ENCODE peak calls at places on chromosome 1, in eight cellular contexts. One of them, this sample, is unnamed.

GRCh38 chr1:53473463-53473862 is 14.3 kb downstream of the DMRTB1 start:
- DNase-seq in osteoblast: no peak
- DNase-seq in heart right ventricle: no peak
- DNase-seq in left ventricle myocardium inferior: no peak
- DNase-seq in right lobe of liver: no peak
- DNase-seq in A549: no peak
- DNase-seq in dorsolateral prefrontal cortex: no peak
- DNase-seq in testis: no peak
- DNase-seq in this sample: no peak

GRCh38 chr1:161196111-161196510 is 2.7 kb downstream of the ADAMTS4 start:
- DNase-seq in left ventricle myocardium inferior: no peak
- DNase-seq in osteoblast: no peak
- DNase-seq in A549: no peak
- DNase-seq in right lobe of liver: no peak
- DNase-seq in heart right ventricle: no peak
- DNase-seq in dorsolateral prefrontal cortex: no peak
- DNase-seq in testis: no peak
- DNase-seq in this sample: no peak

GRCh38 chr1:212981025-212981495 is 30.7 kb downstream of the VASH2 start:
- DNase-seq in A549: peak
- DNase-seq in heart right ventricle: peak
- DNase-seq in left ventricle myocardium inferior: peak
- DNase-seq in osteoblast: no peak
- DNase-seq in right lobe of liver: no peak
- DNase-seq in testis: no peak
- DNase-seq in dorsolateral prefrontal cortex: no peak
- DNase-seq in this sample: peak

GRCh38 chr1:227883641-227884301 is 64.0 kb downstream of the WNT9A start:
- DNase-seq in right lobe of liver: peak
- DNase-seq in A549: no peak
- DNase-seq in heart right ventricle: no peak
- DNase-seq in testis: no peak
- DNase-seq in left ventricle myocardium inferior: no peak
- DNase-seq in osteoblast: peak
- DNase-seq in dorsolateral prefrontal cortex: no peak
- DNase-seq in this sample: peak

GRCh38 chr1:210516092-210516491 is 187.4 kb downstream of the HHAT start:
- DNase-seq in heart right ventricle: no peak
- DNase-seq in right lobe of liver: no peak
- DNase-seq in testis: no peak
- DNase-seq in A549: no peak
- DNase-seq in left ventricle myocardium inferior: no peak
- DNase-seq in dorsolateral prefrontal cortex: no peak
- DNase-seq in osteoblast: no peak
- DNase-seq in this sample: no peak

GRCh38 chr1:145729196-145729595 is 9.9 kb downstream of the CD160 start:
- DNase-seq in dorsolateral prefrontal cortex: no peak
- DNase-seq in right lobe of liver: no peak
- DNase-seq in left ventricle myocardium inferior: no peak
- DNase-seq in A549: no peak
- DNase-seq in heart right ventricle: no peak
- DNase-seq in osteoblast: no peak
- DNase-seq in testis: no peak
- DNase-seq in this sample: no peak

GRCh38 chr1:222250376-222250775 is 297.5 kb downstream of the HHIPL2 start:
- DNase-seq in dorsolateral prefrontal cortex: no peak
- DNase-seq in testis: no peak
- DNase-seq in right lobe of liver: no peak
- DNase-seq in heart right ventricle: no peak
- DNase-seq in osteoblast: peak
- DNase-seq in left ventricle myocardium inferior: no peak
- DNase-seq in A549: no peak
- DNase-seq in this sample: no peak

GRCh38 chr1:115302390-115302961 is 35.6 kb downstream of the NGF start:
- DNase-seq in A549: no peak
- DNase-seq in osteoblast: no peak
- DNase-seq in heart right ventricle: no peak
- DNase-seq in dorsolateral prefrontal cortex: no peak
- DNase-seq in testis: no peak
- DNase-seq in right lobe of liver: no peak
- DNase-seq in left ventricle myocardium inferior: no peak
- DNase-seq in this sample: no peak

GRCh38 chr1:156485984-156486383 is 14.6 kb downstream of the MEF2D start:
- DNase-seq in osteoblast: no peak
- DNase-seq in left ventricle myocardium inferior: no peak
- DNase-seq in dorsolateral prefrontal cortex: no peak
- DNase-seq in testis: no peak
- DNase-seq in heart right ventricle: no peak
- DNase-seq in right lobe of liver: no peak
- DNase-seq in A549: no peak
- DNase-seq in this sample: no peak

GRCh38 chr1:31371121-31371520 is 1.8 kb downstream of the FABP3 start:
- DNase-seq in testis: no peak
- DNase-seq in heart right ventricle: no peak
- DNase-seq in A549: no peak
- DNase-seq in dorsolateral prefrontal cortex: no peak
- DNase-seq in osteoblast: no peak
- DNase-seq in right lobe of liver: no peak
- DNase-seq in left ventricle myocardium inferior: no peak
- DNase-seq in this sample: no peak
- H3K4me3 ChIP-seq in testis: no peak
- H3K4me3 ChIP-seq in heart right ventricle: peak
- H3K4me3 ChIP-seq in A549: no peak
- H3K4me3 ChIP-seq in dorsolateral prefrontal cortex: peak
- H3K4me3 ChIP-seq in osteoblast: no peak
- H3K4me3 ChIP-seq in right lobe of liver: no peak
- H3K4me3 ChIP-seq in left ventricle myocardium inferior: peak
- H3K4me3 ChIP-seq in this sample: no peak

GRCh38 chr1:186536272-186536905 is 75.5 kb upstream of the PDC start:
- DNase-seq in osteoblast: peak
- DNase-seq in left ventricle myocardium inferior: no peak
- DNase-seq in testis: no peak
- DNase-seq in A549: no peak
- DNase-seq in dorsolateral prefrontal cortex: no peak
- DNase-seq in right lobe of liver: no peak
- DNase-seq in heart right ventricle: no peak
- DNase-seq in this sample: no peak

GRCh38 chr1:186531561-186532165 is 70.7 kb upstream of the PDC start:
- DNase-seq in left ventricle myocardium inferior: no peak
- DNase-seq in A549: no peak
- DNase-seq in dorsolateral prefrontal cortex: no peak
- DNase-seq in osteoblast: peak
- DNase-seq in testis: no peak
- DNase-seq in right lobe of liver: no peak
- DNase-seq in heart right ventricle: no peak
- DNase-seq in this sample: no peak

GRCh38 chr1:186530104-186530503 is 69.2 kb upstream of the PDC start:
- DNase-seq in right lobe of liver: no peak
- DNase-seq in dorsolateral prefrontal cortex: no peak
- DNase-seq in left ventricle myocardium inferior: no peak
- DNase-seq in A549: no peak
- DNase-seq in osteoblast: no peak
- DNase-seq in testis: no peak
- DNase-seq in heart right ventricle: no peak
- DNase-seq in this sample: no peak

GRCh38 chr1:186535388-186536133 is 74.6 kb upstream of the PDC start:
- DNase-seq in A549: peak
- DNase-seq in testis: no peak
- DNase-seq in osteoblast: peak
- DNase-seq in dorsolateral prefrontal cortex: no peak
- DNase-seq in right lobe of liver: no peak
- DNase-seq in left ventricle myocardium inferior: no peak
- DNase-seq in heart right ventricle: no peak
- DNase-seq in this sample: no peak

DNA sequence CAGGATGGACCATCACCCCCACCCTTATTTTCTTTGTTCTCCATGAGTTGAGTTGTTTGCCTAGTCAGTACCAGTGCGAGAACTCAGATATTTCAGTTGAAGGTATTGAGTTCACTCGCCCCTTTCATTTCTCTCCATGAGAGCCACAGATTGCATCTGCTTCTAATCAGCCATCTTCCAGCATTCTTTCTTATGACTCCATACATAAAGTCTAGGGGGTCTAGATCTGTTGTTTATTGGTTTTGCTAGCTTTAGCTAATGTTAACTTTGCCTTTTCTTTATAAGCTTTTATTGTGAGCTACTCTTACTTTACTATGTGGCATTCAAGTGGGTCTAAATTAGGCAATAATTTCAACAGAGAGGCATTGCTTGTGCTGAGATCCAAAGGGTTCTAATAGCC is 71.6 kb upstream of the PDC start:
- DNase-seq in left ventricle myocardium inferior: no peak
- DNase-seq in testis: no peak
- DNase-seq in right lobe of liver: no peak
- DNase-seq in dorsolateral prefrontal cortex: no peak
- DNase-seq in heart right ventricle: no peak
- DNase-seq in A549: no peak
- DNase-seq in osteoblast: no peak
- DNase-seq in this sample: no peak
- H3K27ac ChIP-seq in left ventricle myocardium inferior: no peak
- H3K27ac ChIP-seq in testis: no peak
- H3K27ac ChIP-seq in right lobe of liver: no peak
- H3K27ac ChIP-seq in dorsolateral prefrontal cortex: no peak
- H3K27ac ChIP-seq in heart right ventricle: no peak
- H3K27ac ChIP-seq in A549: no peak
- H3K27ac ChIP-seq in osteoblast: peak
- H3K27ac ChIP-seq in this sample: no peak

GRCh38 chr1:218209351-218209861 is 75.7 kb upstream of the RRP15 start:
- DNase-seq in heart right ventricle: no peak
- DNase-seq in testis: no peak
- DNase-seq in osteoblast: no peak
- DNase-seq in right lobe of liver: no peak
- DNase-seq in left ventricle myocardium inferior: no peak
- DNase-seq in dorsolateral prefrontal cortex: no peak
- DNase-seq in A549: peak
- DNase-seq in this sample: no peak
- H3K4me3 ChIP-seq in heart right ventricle: no peak
- H3K4me3 ChIP-seq in testis: no peak
- H3K4me3 ChIP-seq in osteoblast: no peak
- H3K4me3 ChIP-seq in right lobe of liver: no peak
- H3K4me3 ChIP-seq in left ventricle myocardium inferior: no peak
- H3K4me3 ChIP-seq in dorsolateral prefrontal cortex: no peak
- H3K4me3 ChIP-seq in A549: no peak
- H3K4me3 ChIP-seq in this sample: no peak

GRCh38 chr1:10900691-10901090 is 104.2 kb upstream of the CASZ1 start:
- DNase-seq in heart right ventricle: no peak
- DNase-seq in A549: peak
- DNase-seq in right lobe of liver: peak
- DNase-seq in dorsolateral prefrontal cortex: no peak
- DNase-seq in testis: no peak
- DNase-seq in left ventricle myocardium inferior: no peak
- DNase-seq in osteoblast: peak
- DNase-seq in this sample: no peak
- H3K27ac ChIP-seq in heart right ventricle: no peak
- H3K27ac ChIP-seq in A549: peak
- H3K27ac ChIP-seq in right lobe of liver: no peak
- H3K27ac ChIP-seq in dorsolateral prefrontal cortex: no peak
- H3K27ac ChIP-seq in testis: no peak
- H3K27ac ChIP-seq in left ventricle myocardium inferior: no peak
- H3K27ac ChIP-seq in osteoblast: no peak
- H3K27ac ChIP-seq in this sample: no peak

GRCh38 chr1:61953076-61953789 is 211.0 kb downstream of the PATJ start:
- DNase-seq in dorsolateral prefrontal cortex: no peak
- DNase-seq in testis: no peak
- DNase-seq in osteoblast: no peak
- DNase-seq in left ventricle myocardium inferior: no peak
- DNase-seq in heart right ventricle: no peak
- DNase-seq in right lobe of liver: no peak
- DNase-seq in A549: no peak
- DNase-seq in this sample: no peak
- H3K4me3 ChIP-seq in dorsolateral prefrontal cortex: no peak
- H3K4me3 ChIP-seq in testis: no peak
- H3K4me3 ChIP-seq in osteoblast: no peak
- H3K4me3 ChIP-seq in left ventricle myocardium inferior: peak
- H3K4me3 ChIP-seq in heart right ventricle: peak
- H3K4me3 ChIP-seq in right lobe of liver: no peak
- H3K4me3 ChIP-seq in A549: no peak
- H3K4me3 ChIP-seq in this sample: no peak

GRCh38 chr1:230146709-230147108 is 79.7 kb downstream of the GALNT2 start:
- DNase-seq in heart right ventricle: no peak
- DNase-seq in right lobe of liver: no peak
- DNase-seq in testis: no peak
- DNase-seq in dorsolateral prefrontal cortex: no peak
- DNase-seq in left ventricle myocardium inferior: no peak
- DNase-seq in osteoblast: no peak
- DNase-seq in A549: no peak
- DNase-seq in this sample: no peak
- H3K27ac ChIP-seq in heart right ventricle: no peak
- H3K27ac ChIP-seq in right lobe of liver: no peak
- H3K27ac ChIP-seq in testis: peak
- H3K27ac ChIP-seq in dorsolateral prefrontal cortex: no peak
- H3K27ac ChIP-seq in left ventricle myocardium inferior: peak
- H3K27ac ChIP-seq in osteoblast: no peak
- H3K27ac ChIP-seq in A549: no peak
- H3K27ac ChIP-seq in this sample: no peak